ENCODE peak calls at places on chromosomes 12 and 14, in eight cellular contexts. V, Y, O, B, U, P, M and R are unnamed samples.

GRCh38 chr12:27822076-27822712 is 42.2 kb upstream of the MANSC4 start:
- DNase-seq in B (no peak), V (no peak), P (no peak), Y (no peak), M (no peak), O (no peak), U (peak), R (no peak)

GRCh38 chr12:2075558-2076195 is 22.9 kb downstream of the CACNA1C start:
- DNase-seq in B (no peak), M (no peak), V (no peak), P (no peak), Y (no peak), U (no peak), O (no peak), R (no peak)

GRCh38 chr12:124588689-124589318 is 21.4 kb upstream of the NCOR2 start:
- DNase-seq in V (no peak), Y (no peak), U (no peak), M (peak), B (no peak), O (no peak), P (no peak), R (no peak)

GRCh38 chr12:6047249-6048227 is 76.9 kb downstream of the VWF start:
- DNase-seq in P (no peak), O (no peak), V (no peak), B (no peak), Y (no peak), U (no peak), M (no peak), R (peak)

GRCh38 chr12:75959506-75959905 is 72.1 kb downstream of the PHLDA1 start:
- DNase-seq in Y (no peak), M (no peak), O (no peak), P (no peak), B (no peak), V (no peak), U (no peak), R (no peak)

GRCh38 chr12:68958337-68958736 is 25.4 kb upstream of the CPM start:
- DNase-seq in U (no peak), O (no peak), B (no peak), P (no peak), Y (no peak), V (no peak), M (no peak), R (no peak)

GRCh38 chr12:96396209-96396608 is 4.0 kb downstream of the CDK17 start:
- DNase-seq in U (no peak), M (no peak), O (no peak), Y (no peak), B (no peak), V (no peak), P (no peak), R (no peak)

GRCh38 chr14:33915682-33916081 is 35.2 kb downstream of the EGLN3 start:
- DNase-seq in V (no peak), Y (no peak), M (no peak), U (no peak), O (no peak), B (no peak), P (no peak), R (no peak)

GRCh38 chr12:130579231-130579630 is 136.9 kb downstream of the RIMBP2 start:
- DNase-seq in Y (no peak), V (no peak), O (no peak), P (no peak), M (peak), B (no peak), U (no peak), R (no peak)

GRCh38 chr14:91171291-91171690 is 57.4 kb downstream of the DGLUCY start:
- DNase-seq in V (no peak), U (no peak), O (no peak), P (no peak), M (no peak), B (no peak), Y (no peak), R (no peak)

GRCh38 chr12:112261559-112261958 is 120.7 kb downstream of the HECTD4 start:
- DNase-seq in U (peak), B (no peak), P (no peak), Y (peak), O (no peak), M (no peak), V (no peak), R (no peak)

GRCh38 chr14:48527832-48528231 is 852.4 kb upstream of the MDGA2 start:
- DNase-seq in P (no peak), M (no peak), Y (no peak), V (no peak), B (no peak), O (no peak), U (no peak), R (no peak)

GRCh38 chr12:95114766-95115450 is 41.5 kb upstream of the NR2C1 start:
- DNase-seq in V (no peak), P (no peak), B (no peak), M (no peak), U (peak), O (no peak), Y (no peak), R (no peak)

GRCh38 chr12:120207227-120207626 is 6.3 kb upstream of the RPLP0 start:
- DNase-seq in B (no peak), O (peak), M (no peak), U (no peak), P (peak), Y (no peak), V (no peak), R (no peak)

GRCh38 chr14:34014936-34015335 is 64.1 kb upstream of the EGLN3 start:
- DNase-seq in P (no peak), U (no peak), B (no peak), Y (no peak), M (no peak), V (no peak), O (no peak), R (no peak)

GRCh38 chr12:1592444-1593231 is 1.7 kb downstream of the FBXL14 start:
- DNase-seq in Y (peak), V (peak), O (no peak), M (no peak), U (no peak), B (no peak), P (peak), R (no peak)

GRCh38 chr14:74852922-74853530 is 22.9 kb downstream of the PROX2 start:
- DNase-seq in Y (no peak), V (no peak), B (no peak), P (peak), M (no peak), O (no peak), U (no peak), R (no peak)

GRCh38 chr14:104494483-104494882 is 85.1 kb upstream of the C14orf180 start:
- DNase-seq in V (no peak), M (no peak), P (no peak), U (no peak), Y (no peak), O (no peak), B (no peak), R (no peak)

GRCh38 chr12:129659927-129660326 is 243.9 kb downstream of the TMEM132D start:
- DNase-seq in Y (no peak), B (no peak), O (no peak), M (no peak), U (no peak), P (no peak), V (no peak), R (no peak)

GRCh38 chr12:64171715-64172114 is 50.4 kb downstream of the KICS2 start:
- DNase-seq in P (no peak), B (no peak), V (no peak), Y (no peak), U (no peak), M (no peak), O (no peak), R (no peak)

GRCh38 chr14:34766060-34766459 is 51.7 kb upstream of the CFL2 start:
- DNase-seq in U (peak), P (no peak), M (no peak), V (no peak), O (no peak), B (no peak), Y (no peak), R (no peak)

GRCh38 chr14:79656086-79656485 is 555.2 kb downstream of the DIO2 start:
- DNase-seq in B (no peak), O (no peak), Y (no peak), V (no peak), M (no peak), P (no peak), U (no peak), R (no peak)

GRCh38 chr14:44449694-44450093 is 57.4 kb downstream of the FSCB start:
- DNase-seq in M (no peak), O (no peak), B (no peak), Y (no peak), U (no peak), V (no peak), P (peak), R (no peak)

GRCh38 chr12:130521375-130522124 is 183.9 kb downstream of the PIWIL1 start:
- DNase-seq in M (no peak), U (no peak), Y (no peak), O (no peak), V (no peak), B (no peak), P (no peak), R (no peak)

GRCh38 chr12:51009038-51009437 is 17.1 kb downstream of the SLC11A2 start:
- DNase-seq in P (peak), Y (no peak), B (peak), U (no peak), O (peak), V (peak), M (peak), R (no peak)

GRCh38 chr12:25957898-25958253 is 606 bp upstream of the RASSF8 start:
- DNase-seq in M (no peak), U (no peak), O (no peak), B (no peak), Y (no peak), V (no peak), P (no peak), R (no peak)

GRCh38 chr12:17215754-17216153 is 609.8 kb upstream of the LMO3 start:
- DNase-seq in B (no peak), Y (no peak), P (no peak), V (no peak), O (no peak), U (peak), M (no peak), R (no peak)
- TF ChIP-seq CTCF in B (no peak), Y (no peak), P (no peak), V (no peak), O (no peak), U (peak), M (no peak), R (no peak)

GRCh38 chr12:83432176-83432719 is 745.5 kb downstream of the TMTC2 start:
- DNase-seq in B (no peak), U (no peak), O (no peak), M (no peak), V (no peak), Y (no peak), P (no peak), R (peak)

DNA sequence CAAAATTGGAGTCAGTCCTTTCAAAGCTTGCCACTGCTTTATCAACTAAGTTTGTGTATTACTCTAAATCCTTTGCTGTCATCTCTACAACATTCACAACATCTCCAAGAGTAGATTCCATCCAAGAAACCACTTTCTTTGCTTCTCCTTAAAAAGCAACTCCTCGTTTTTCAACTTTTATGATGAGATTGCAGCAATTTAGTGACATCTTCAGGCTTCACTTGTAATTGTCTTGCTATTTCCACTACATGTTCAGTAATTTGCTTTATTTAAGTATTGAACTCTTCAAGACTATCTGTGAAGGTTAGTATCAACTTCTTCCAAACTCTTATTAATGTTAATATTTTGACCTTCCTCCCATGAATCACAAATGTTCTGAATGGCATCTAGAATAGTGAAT is 747.9 kb downstream of the TMTC2 start:
- DNase-seq in M (no peak), U (no peak), P (no peak), Y (no peak), B (no peak), V (no peak), O (no peak), R (no peak)
- TF ChIP-seq CTCF in M (no peak), U (no peak), P (no peak), Y (no peak), B (no peak), V (no peak), O (no peak), R (peak)

GRCh38 chr12:125773033-125773432 is 707.8 kb downstream of the AACS start:
- DNase-seq in O (no peak), P (no peak), U (peak), V (no peak), B (no peak), Y (no peak), M (no peak), R (no peak)
- TF ChIP-seq CTCF in O (peak), P (no peak), U (no peak), V (no peak), B (no peak), Y (peak), M (no peak), R (peak)

DNA sequence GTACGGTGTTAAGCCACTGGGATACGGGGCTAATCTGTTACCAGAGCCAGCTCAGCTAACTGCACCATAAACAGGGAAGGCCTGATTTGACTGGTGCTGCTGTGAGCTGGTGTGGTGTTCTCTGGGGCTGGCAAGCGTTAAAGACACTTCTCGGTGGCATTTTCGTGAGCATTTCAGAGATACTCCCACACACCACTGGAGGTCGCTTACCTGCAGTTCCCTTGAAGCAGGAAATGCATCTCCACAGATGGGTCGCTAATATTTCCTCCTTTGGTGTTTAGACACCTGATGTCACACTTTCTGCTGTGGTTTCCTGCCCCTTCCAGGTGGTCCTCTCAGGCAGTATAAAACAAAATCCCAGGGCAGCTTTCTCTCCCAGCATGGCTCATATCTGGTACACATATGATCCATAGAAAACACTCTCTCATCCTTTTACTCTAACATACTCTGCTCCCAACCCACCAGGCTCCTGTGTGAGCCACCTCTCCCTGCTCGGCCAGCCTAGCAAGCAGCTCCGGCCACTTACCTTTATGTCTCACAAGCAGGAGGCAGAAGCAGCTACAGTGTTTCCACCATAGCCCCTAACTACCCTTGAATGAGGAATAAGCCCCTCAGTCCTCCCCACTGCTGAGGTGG is 129.9 kb upstream of the GRIN2B start:
- DNase-seq in V (no peak), O (no peak), M (no peak), Y (peak), U (peak), P (peak), B (no peak), R (no peak)
- TF ChIP-seq CTCF in V (no peak), O (peak), M (no peak), Y (peak), U (peak), P (no peak), B (no peak), R (no peak)

GRCh38 chr14:64293976-64294671 is at the start of gene ESR2:
- DNase-seq in O (no peak), V (peak), Y (peak), B (no peak), P (peak), U (peak), M (no peak), R (no peak)
- TF ChIP-seq CTCF in O (no peak), V (no peak), Y (no peak), B (no peak), P (peak), U (no peak), M (no peak), R (peak)

GRCh38 chr12:42789808-42790760 is 200.5 kb upstream of the PRICKLE1 start:
- DNase-seq in P (no peak), Y (no peak), U (no peak), O (no peak), B (no peak), V (no peak), M (no peak), R (no peak)

GRCh38 chr12:42794811-42795210 is 205.3 kb upstream of the PRICKLE1 start:
- DNase-seq in B (no peak), Y (no peak), V (no peak), O (no peak), M (no peak), U (no peak), P (no peak), R (no peak)

GRCh38 chr12:42791399-42791798 is 201.9 kb upstream of the PRICKLE1 start:
- DNase-seq in M (no peak), Y (no peak), U (no peak), O (no peak), B (no peak), P (no peak), V (no peak), R (no peak)

GRCh38 chr12:42790761-42791151 is 201.2 kb upstream of the PRICKLE1 start:
- DNase-seq in Y (no peak), B (no peak), M (no peak), U (peak), V (no peak), O (no peak), P (no peak), R (no peak)

DNA sequence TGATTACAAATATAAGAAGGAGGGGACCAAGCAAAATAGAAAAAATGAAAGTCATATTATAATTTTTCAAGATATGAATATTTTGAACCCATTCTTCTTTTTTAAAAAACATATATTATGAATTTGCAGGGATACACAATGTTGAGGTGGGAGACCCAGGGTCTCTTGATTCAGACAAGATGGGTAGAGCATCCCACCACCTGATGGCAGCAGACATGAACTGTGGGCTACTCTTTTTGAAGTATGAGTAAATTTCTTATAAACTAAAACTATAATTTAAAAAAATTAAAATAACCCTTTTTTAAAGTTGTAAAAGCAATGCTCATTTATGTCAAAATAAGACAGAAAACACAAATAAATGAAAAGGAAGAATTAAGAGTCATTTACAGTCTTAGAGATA is 202.7 kb upstream of the PRICKLE1 start:
- DNase-seq in M (no peak), B (no peak), V (no peak), P (no peak), O (no peak), Y (no peak), U (no peak), R (no peak)
- TF ChIP-seq CTCF in M (no peak), B (no peak), V (no peak), P (no peak), O (no peak), Y (no peak), U (no peak), R (peak)

DNA sequence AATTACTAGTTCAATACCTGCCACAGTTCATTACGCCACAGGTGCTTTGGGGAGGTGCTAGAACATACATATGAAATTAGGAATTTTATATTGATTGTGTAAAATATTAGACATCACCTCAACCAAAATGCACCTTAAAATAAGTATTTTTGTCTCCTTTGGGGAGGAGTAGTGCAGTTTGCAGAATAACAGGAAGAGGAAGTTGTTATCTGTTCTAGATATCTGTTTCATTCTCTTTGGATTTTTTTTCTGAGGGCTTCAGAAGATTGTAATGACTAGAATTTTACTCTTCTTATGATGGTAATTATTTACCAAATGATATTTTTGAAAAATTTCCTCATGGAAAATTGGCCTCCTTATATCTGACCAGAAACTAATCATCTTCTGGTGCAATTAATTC is 9.9 kb upstream of the GYS2 start:
- DNase-seq in O (no peak), B (no peak), V (no peak), Y (no peak), M (no peak), P (no peak), U (no peak), R (no peak)
- TF ChIP-seq CTCF in O (no peak), B (no peak), V (no peak), Y (no peak), M (no peak), P (no peak), U (no peak), R (no peak)

GRCh38 chr12:127546721-127547505 is 720.1 kb upstream of the TMEM132C start:
- DNase-seq in U (no peak), P (no peak), V (no peak), M (no peak), O (no peak), Y (no peak), B (no peak), R (no peak)
- TF ChIP-seq CTCF in U (no peak), P (no peak), V (no peak), M (no peak), O (no peak), Y (no peak), B (no peak), R (no peak)